ENCODE peak calls at places on chromosomes 1 and 21, in six cellular contexts. V is transverse colon, R is K562, Q is breast epithelium, O is GM23338, T is stomach. I is an unnamed sample.

GRCh38 chr1:96727860-96728259 is 6.3 kb downstream of the PTBP2 start:
- DNase-seq in V (no peak), R (no peak), Q (no peak), O (no peak), T (no peak), I (no peak)

GRCh38 chr1:8152731-8153702 is 126.9 kb upstream of the ERRFI1 start:
- DNase-seq in V (no peak), R (no peak), Q (no peak), O (no peak), T (no peak), I (no peak)

GRCh38 chr1:211830055-211830329 is 571 bp downstream of the LPGAT1 start:
- DNase-seq in V (no peak), R (no peak), Q (no peak), O (no peak), T (no peak), I (no peak)

GRCh38 chr1:25890249-25891034 is 14.9 kb upstream of the PAQR7 start:
- DNase-seq in V (peak), R (no peak), Q (peak), O (no peak), T (peak), I (no peak)

GRCh38 chr1:166164995-166165660 is 1.7 kb downstream of the FAM78B start:
- DNase-seq in V (peak), R (peak), Q (no peak), O (peak), T (peak), I (peak)

GRCh38 chr1:101043776-101044175 is 18.2 kb upstream of the DPH5 start:
- DNase-seq in V (no peak), R (no peak), Q (no peak), O (no peak), T (no peak), I (peak)

GRCh38 chr1:177629526-177629925 is 340.3 kb downstream of the SEC16B start:
- DNase-seq in V (no peak), R (no peak), Q (no peak), O (no peak), T (no peak), I (no peak)

GRCh38 chr1:198467907-198468306 is 72.6 kb downstream of the ATP6V1G3 start:
- DNase-seq in V (no peak), R (no peak), Q (no peak), O (no peak), T (no peak), I (no peak)

GRCh38 chr1:56516539-56517252 is 62.7 kb downstream of the PLPP3 start:
- DNase-seq in V (peak), R (peak), Q (peak), O (peak), T (peak), I (peak)

GRCh38 chr1:98749152-98749756 is 87.7 kb downstream of the SNX7 start:
- DNase-seq in V (no peak), R (no peak), Q (no peak), O (no peak), T (no peak), I (peak)

GRCh38 chr1:245060684-245061374 is 94.0 kb upstream of the KIF26B start:
- DNase-seq in V (peak), R (no peak), Q (no peak), O (no peak), T (peak), I (peak)

DNA sequence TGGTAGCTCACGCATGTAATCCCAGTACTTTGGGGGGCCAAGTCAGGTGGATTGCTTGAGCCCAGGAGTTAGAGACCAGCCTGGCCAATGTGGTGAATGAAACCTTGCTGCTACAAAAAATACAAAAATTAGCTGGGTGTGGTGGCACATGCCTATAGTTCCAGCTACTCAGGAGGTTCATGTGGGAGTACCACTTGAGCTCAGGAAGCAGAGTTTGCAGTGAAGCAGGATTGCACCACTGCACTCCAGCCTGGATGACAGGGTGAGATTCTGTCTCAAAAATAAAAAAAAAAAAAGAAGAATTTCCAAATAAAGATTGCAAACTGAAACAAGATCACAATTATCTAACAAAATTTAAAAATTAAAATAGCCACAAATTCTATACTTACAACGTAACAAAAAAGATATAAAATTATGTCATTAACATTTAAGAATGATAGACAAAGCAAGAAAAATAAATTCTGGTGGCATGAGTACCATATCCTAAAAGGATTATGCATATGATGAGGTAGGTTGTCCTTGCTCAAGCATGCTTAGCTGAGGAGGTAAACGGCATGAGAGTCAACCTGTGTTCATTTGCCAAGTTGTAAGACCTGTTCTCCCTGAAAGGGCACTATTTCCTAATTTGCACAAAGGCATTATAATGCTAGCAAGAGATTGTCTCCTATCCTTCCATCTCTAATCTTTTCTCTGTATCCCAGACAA is 20.2 kb downstream of the IPP start:
- DNase-seq in V (no peak), R (no peak), Q (no peak), O (peak), T (no peak), I (no peak)
- TF ChIP-seq CTCF in V (no peak), R (no peak), Q (no peak), O (no peak), T (no peak), I (no peak)

DNA sequence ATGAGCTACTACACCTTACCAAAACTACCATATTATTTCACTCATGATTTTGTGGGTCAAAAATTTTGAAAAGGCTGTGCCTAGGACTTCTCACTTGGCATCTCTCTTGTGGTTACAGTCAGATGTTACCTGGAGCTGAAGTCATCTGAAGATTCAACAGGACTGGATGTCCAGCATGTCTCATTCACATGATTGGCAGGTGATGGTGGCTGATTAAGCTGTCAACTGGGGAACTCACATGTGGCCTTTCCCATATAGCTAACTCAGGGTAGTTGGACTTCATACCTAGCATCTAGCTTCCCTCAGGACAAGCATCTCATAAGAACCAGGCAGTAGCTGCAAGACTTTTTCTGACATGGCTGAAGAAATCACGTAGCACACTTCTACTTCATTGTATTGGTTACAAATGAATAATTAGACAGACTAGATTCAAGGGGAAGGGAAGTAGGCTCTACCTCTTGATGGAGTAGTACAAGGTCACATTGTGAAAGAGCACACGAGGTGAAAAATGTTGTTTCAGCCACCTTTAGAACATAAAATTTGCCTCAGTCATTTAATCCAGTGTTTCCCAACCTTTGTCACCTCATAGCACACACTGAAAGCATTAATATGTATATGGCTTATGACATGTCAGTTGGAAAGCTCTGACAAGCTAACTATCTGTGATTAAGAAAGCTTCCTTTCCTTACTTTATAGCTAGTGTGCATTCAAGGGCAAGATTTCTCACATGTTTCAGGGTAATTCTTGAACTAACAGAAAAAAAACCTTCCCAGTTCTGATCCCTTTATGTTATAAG is 67.9 kb upstream of the PTGFRN start:
- DNase-seq in V (no peak), R (no peak), Q (no peak), O (no peak), T (no peak), I (no peak)
- TF ChIP-seq POLR2AphosphoS5 in V (no peak), R (no peak), Q (no peak), O (no peak), T (no peak), I (no peak)

GRCh38 chr1:224541901-224542610 is 74.1 kb upstream of the CNIH3 start:
- DNase-seq in V (no peak), R (no peak), Q (no peak), O (no peak), T (no peak), I (peak)

GRCh38 chr1:224539971-224540370 is 76.1 kb upstream of the CNIH3 start:
- DNase-seq in V (no peak), R (no peak), Q (no peak), O (no peak), T (no peak), I (no peak)

GRCh38 chr1:224542783-224543440 is 73.2 kb upstream of the CNIH3 start:
- DNase-seq in V (no peak), R (peak), Q (no peak), O (no peak), T (no peak), I (peak)

GRCh38 chr1:224540535-224540934 is 75.6 kb upstream of the CNIH3 start:
- DNase-seq in V (no peak), R (no peak), Q (no peak), O (no peak), T (no peak), I (peak)

DNA sequence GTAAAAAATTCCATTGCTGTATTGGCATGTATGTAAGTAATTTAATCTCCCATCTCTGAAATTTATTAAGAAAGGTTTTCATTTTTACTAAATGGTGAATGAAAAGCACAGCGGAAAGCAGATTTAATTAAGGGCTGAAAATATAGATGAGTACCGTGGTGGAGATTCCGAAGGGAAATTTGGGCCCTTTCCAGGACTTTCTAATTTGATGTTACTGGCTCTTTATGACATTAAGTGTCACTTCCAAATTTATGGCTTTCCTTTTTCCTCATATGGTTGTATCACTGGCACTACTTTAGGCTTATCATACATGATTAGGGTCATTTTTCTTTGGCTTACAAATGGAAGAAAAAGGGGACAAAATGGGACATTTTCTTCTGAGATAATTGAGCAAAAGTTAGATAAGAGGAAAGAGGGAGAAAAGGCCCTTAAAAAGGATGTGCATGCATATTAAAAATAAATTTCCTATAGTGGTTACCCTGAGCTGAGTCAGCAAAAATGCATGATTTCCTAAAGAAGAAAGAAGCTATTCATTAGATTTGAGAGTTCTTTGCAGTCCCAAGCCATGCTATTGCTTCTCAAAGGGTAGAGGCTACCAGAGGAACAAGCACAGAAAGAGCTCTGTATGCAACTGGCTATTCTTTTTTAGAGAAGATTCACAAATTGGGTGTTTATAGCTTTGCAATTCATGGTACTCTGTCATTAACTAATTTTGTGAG is 74.9 kb upstream of the CNIH3 start:
- DNase-seq in V (no peak), R (no peak), Q (no peak), O (no peak), T (no peak), I (no peak)
- H3K27ac ChIP-seq in V (no peak), R (no peak), Q (no peak), O (no peak), T (no peak), I (peak)

DNA sequence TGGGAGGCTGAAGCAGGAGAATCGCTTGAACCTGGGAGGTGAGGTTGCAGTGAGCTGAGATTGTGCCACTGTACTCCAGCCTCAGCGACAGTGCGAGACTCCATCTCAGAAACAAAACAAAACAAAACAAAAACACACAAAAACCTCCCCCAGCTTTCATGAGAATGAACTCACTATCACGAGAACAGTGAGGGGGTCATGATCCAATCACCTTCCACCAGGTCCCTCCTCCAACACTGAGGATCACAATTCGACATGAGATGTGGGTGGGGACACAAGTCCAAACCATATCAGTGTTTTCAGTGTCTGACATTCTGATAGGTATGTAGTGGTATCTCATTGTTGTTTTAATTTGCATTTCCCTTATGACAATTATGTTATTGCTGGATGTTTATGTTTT is 31.5 kb upstream of the DYRK1A start:
- DNase-seq in V (no peak), R (peak), Q (no peak), O (no peak), T (no peak), I (no peak)
- TF ChIP-seq CTCF in V (no peak), R (no peak), Q (no peak), O (no peak), T (no peak), I (no peak)

GRCh38 chr1:221719987-221720386 is 21.9 kb downstream of the DUSP10 start:
- DNase-seq in V (no peak), R (no peak), Q (no peak), O (no peak), T (no peak), I (no peak)

GRCh38 chr1:221716713-221717490 is 25.0 kb downstream of the DUSP10 start:
- DNase-seq in V (no peak), R (peak), Q (no peak), O (no peak), T (no peak), I (no peak)

GRCh38 chr1:221717491-221717865 is 24.4 kb downstream of the DUSP10 start:
- DNase-seq in V (no peak), R (peak), Q (no peak), O (no peak), T (no peak), I (no peak)

GRCh38 chr1:221719278-221719597 is 22.7 kb downstream of the DUSP10 start:
- DNase-seq in V (no peak), R (no peak), Q (no peak), O (no peak), T (no peak), I (no peak)

GRCh38 chr1:221718391-221719277 is 23.3 kb downstream of the DUSP10 start:
- DNase-seq in V (no peak), R (no peak), Q (no peak), O (peak), T (no peak), I (peak)
- TF ChIP-seq POLR2AphosphoS5 in V (peak), R (no peak), Q (no peak), O (no peak), T (no peak), I (no peak)

GRCh38 chr1:58814251-58815068 is 30.6 kb upstream of the JUN start:
- DNase-seq in V (peak), R (no peak), Q (peak), O (peak), T (peak), I (peak)
- H3K27ac ChIP-seq in V (peak), R (peak), Q (peak), O (no peak), T (peak), I (peak)

GRCh38 chr1:235056937-235057336 is 71.7 kb downstream of the TOMM20 start:
- DNase-seq in V (peak), R (peak), Q (no peak), O (no peak), T (no peak), I (no peak)
- TF ChIP-seq CTCF in V (no peak), R (peak), Q (no peak), O (peak), T (no peak), I (no peak)